ENCODE peak calls at places on chromosomes 4 and X, in ten cellular contexts. B, M, L, C, D, O, A, N, P and V are unnamed samples.

GRCh38 chr4:173367285-173367684 is 3.5 kb upstream of the SAP30 start:
- DNase-seq in B (no peak), M (no peak), L (peak; percentile 44), C (no peak), D (no peak), O (no peak), A (no peak), N (no peak), P (peak; percentile 9), V (no peak)

GRCh38 chr4:25925486-25926201 is 11.6 kb downstream of the SMIM20 start:
- DNase-seq in B (no peak), M (no peak), L (peak; percentile 20), C (no peak), D (no peak), O (peak; percentile 36), A (no peak), N (peak; percentile 61), P (peak; percentile 63), V (no peak)

GRCh38 chr4:111230265-111230664 is 607.4 kb upstream of the PITX2 start:
- DNase-seq in B (peak; percentile 7), M (no peak), L (no peak), C (no peak), D (no peak), O (no peak), A (no peak), N (no peak), P (no peak), V (no peak)

GRCh38 chr4:40916218-40916555 is 166.4 kb downstream of the NSUN7 start:
- DNase-seq in B (no peak), M (no peak), L (no peak), C (no peak), D (no peak), O (no peak), A (no peak), N (no peak), P (peak; percentile 47), V (no peak)

GRCh38 chr4:68406479-68406859 is 40.8 kb upstream of the TMPRSS11E start:
- DNase-seq in B (no peak), M (no peak), L (no peak), C (no peak), D (no peak), O (no peak), A (no peak), N (no peak), P (no peak), V (no peak)

GRCh38 chr4:10028910-10029309 is 7.6 kb upstream of the SLC2A9 start:
- DNase-seq in B (no peak), M (no peak), L (no peak), C (no peak), D (peak; percentile 47), O (no peak), A (no peak), N (no peak), P (no peak), V (no peak)

GRCh38 chr4:71607780-71608673 is 175.9 kb downstream of the GC start:
- DNase-seq in B (peak; percentile 21), M (no peak), L (peak; percentile 11), C (no peak), D (no peak), O (peak; percentile 70), A (no peak), N (no peak), P (peak; percentile 2), V (peak; percentile 36)

GRCh38 chr4:150164055-150164454 is 85.8 kb downstream of the DCLK2 start:
- DNase-seq in B (no peak), M (no peak), L (no peak), C (no peak), D (no peak), O (no peak), A (no peak), N (no peak), P (no peak), V (no peak)

GRCh38 chr4:21948347-21949072 is at the start of gene KCNIP4:
- DNase-seq in B (no peak), M (peak; percentile 18), L (peak; percentile 34), C (no peak), D (peak; percentile 4), O (no peak), A (no peak), N (no peak), P (peak; percentile 27), V (no peak)

GRCh38 chr4:26858035-26858918 is 2.4 kb upstream of the STIM2 start:
- DNase-seq in B (no peak), M (no peak), L (no peak), C (no peak), D (no peak), O (no peak), A (no peak), N (no peak), P (no peak), V (no peak)

GRCh38 chr4:168498259-168498658 is 1.4 kb downstream of the PALLD start:
- DNase-seq in B (no peak), M (no peak), L (no peak), C (no peak), D (no peak), O (no peak), A (no peak), N (no peak), P (no peak), V (no peak)

GRCh38 chr4:101282076-101282844 is 65.1 kb downstream of the PPP3CA start:
- DNase-seq in B (no peak), M (no peak), L (no peak), C (no peak), D (no peak), O (no peak), A (no peak), N (no peak), P (no peak), V (no peak)

GRCh38 chr4:52350926-52351325 is 299.8 kb downstream of the SPATA18 start:
- DNase-seq in B (no peak), M (no peak), L (no peak), C (no peak), D (no peak), O (no peak), A (no peak), N (no peak), P (no peak), V (no peak)

GRCh38 chr4:172758586-172759340 is 409.8 kb upstream of the GALNT7 start:
- DNase-seq in B (peak; percentile 46), M (no peak), L (peak; percentile 63), C (no peak), D (no peak), O (no peak), A (no peak), N (no peak), P (peak; percentile 60), V (peak; percentile 24)

GRCh38 chr4:168631241-168632151 is 134.6 kb downstream of the PALLD start:
- DNase-seq in B (no peak), M (peak; percentile 63), L (peak; percentile 80), C (no peak), D (peak; percentile 38), O (no peak), A (peak; percentile 23), N (peak; percentile 76), P (peak; percentile 54), V (no peak)

GRCh38 chr4:18039113-18039512 is 17.6 kb upstream of the LCORL start:
- DNase-seq in B (no peak), M (no peak), L (peak; percentile 64), C (no peak), D (no peak), O (no peak), A (no peak), N (no peak), P (no peak), V (no peak)

GRCh38 chr4:185738038-185738552 is 73.9 kb downstream of the SORBS2 start:
- DNase-seq in B (no peak), M (no peak), L (no peak), C (no peak), D (peak; percentile 61), O (no peak), A (no peak), N (no peak), P (peak; percentile 92), V (no peak)

GRCh38 chr4:4784379-4784778 is 75.1 kb upstream of the MSX1 start:
- DNase-seq in B (no peak), M (no peak), L (no peak), C (no peak), D (no peak), O (no peak), A (no peak), N (no peak), P (no peak), V (no peak)
- H3K27ac ChIP-seq in B (no peak overlapping the region), M (no peak overlapping the region), L (no peak overlapping the region), C (no peak overlapping the region), D (no peak overlapping the region), O (no peak overlapping the region), A (no peak overlapping the region), N (no peak overlapping the region), P (no peak overlapping the region), V (no peak overlapping the region)

GRCh38 chrX:107731831-107732502 is 43.6 kb downstream of the TSC22D3 start:
- DNase-seq in B (no peak), M (peak; percentile 75), L (peak; percentile 52), C (no peak), D (peak; percentile 92), O (no peak), A (peak; percentile 93), N (peak; percentile 93), P (peak; percentile 93), V (no peak)
- H3K27ac ChIP-seq in B (no peak overlapping the region), M (no peak overlapping the region), L (no peak overlapping the region), C (no peak overlapping the region), D (peak overlapping the region; percentile 75), O (no peak overlapping the region), A (peak overlapping the region; percentile 77), N (no peak overlapping the region), P (no peak overlapping the region), V (no peak overlapping the region)

GRCh38 chrX:28472926-28473325 is 114.3 kb upstream of the IL1RAPL1 start:
- DNase-seq in B (no peak), M (no peak), L (no peak), C (no peak), D (no peak), O (no peak), A (no peak), N (no peak), P (no peak), V (no peak)
- H3K27ac ChIP-seq in B (no peak overlapping the region), M (no peak overlapping the region), L (no peak overlapping the region), C (no peak overlapping the region), D (no peak overlapping the region), O (no peak overlapping the region), A (no peak overlapping the region), N (no peak overlapping the region), P (no peak overlapping the region), V (no peak overlapping the region)

GRCh38 chrX:50726296-50726695 is 87.7 kb downstream of the SHROOM4 start:
- DNase-seq in B (no peak), M (no peak), L (no peak), C (no peak), D (no peak), O (no peak), A (no peak), N (no peak), P (no peak), V (no peak)

GRCh38 chrX:50725310-50725709 is 88.7 kb downstream of the SHROOM4 start:
- DNase-seq in B (no peak), M (no peak), L (no peak), C (no peak), D (no peak), O (no peak), A (no peak), N (no peak), P (no peak), V (no peak)

GRCh38 chrX:50718791-50719190 is 95.2 kb downstream of the SHROOM4 start:
- DNase-seq in B (peak; percentile 30), M (no peak), L (no peak), C (no peak), D (no peak), O (no peak), A (no peak), N (no peak), P (peak; percentile 5), V (no peak)

GRCh38 chrX:50723006-50723405 is 91.0 kb downstream of the SHROOM4 start:
- DNase-seq in B (no peak), M (no peak), L (no peak), C (no peak), D (no peak), O (no peak), A (no peak), N (no peak), P (no peak), V (no peak)

GRCh38 chrX:50721771-50722521 is 92.0 kb downstream of the SHROOM4 start:
- DNase-seq in B (no peak), M (no peak), L (no peak), C (no peak), D (no peak), O (no peak), A (no peak), N (no peak), P (no peak), V (no peak)
- H3K27ac ChIP-seq in B (no peak overlapping the region), M (no peak overlapping the region), L (no peak overlapping the region), C (no peak overlapping the region), D (no peak overlapping the region), O (no peak overlapping the region), A (no peak overlapping the region), N (no peak overlapping the region), P (no peak overlapping the region), V (no peak overlapping the region)